ENCODE peak calls at places on chromosome 6, in six cellular contexts. S, I, D, K, O and H are unnamed samples.
A peak's percentile ranks its signal among the peaks of the same experiment; 100 is the strongest.

GRCh38 chr6:52720301-52720700 is 43.0 kb downstream of the GSTA2 start:
- DNase-seq in S (no peak), I (no peak), D (no peak), K (no peak), O (no peak), H (no peak)

GRCh38 chr6:46491201-46491788 is at the start of gene RCAN2:
- DNase-seq in S (peak; percentile 91), I (peak; percentile 80), D (no peak), K (peak; percentile 40), O (peak; percentile 17), H (peak; percentile 25)

GRCh38 chr6:166595061-166595780 is 8.7 kb upstream of the RAMACL start:
- DNase-seq in S (no peak), I (no peak), D (peak; percentile 80), K (peak; percentile 95), O (no peak), H (no peak)

GRCh38 chr6:16180696-16181428 is 52.0 kb downstream of the MYLIP start:
- DNase-seq in S (no peak), I (no peak), D (no peak), K (no peak), O (no peak), H (no peak)

GRCh38 chr6:75188221-75188620 is 17.6 kb downstream of the COL12A1 start:
- DNase-seq in S (no peak), I (no peak), D (no peak), K (no peak), O (no peak), H (no peak)

GRCh38 chr6:99611148-99611547 is 4.5 kb downstream of the PRDM13 start:
- DNase-seq in S (peak; percentile 13), I (no peak), D (no peak), K (no peak), O (no peak), H (no peak)

GRCh38 chr6:52361347-52361944 is 505 bp upstream of the PAQR8 start:
- DNase-seq in S (no peak), I (peak; percentile 14), D (no peak), K (peak; percentile 42), O (no peak), H (peak; percentile 32)

GRCh38 chr6:25250878-25251277 is 28.3 kb upstream of the CARMIL1 start:
- DNase-seq in S (no peak), I (no peak), D (no peak), K (peak; percentile 58), O (peak; percentile 3), H (no peak)

GRCh38 chr6:36364669-36365479 is 22.6 kb downstream of the ETV7 start:
- DNase-seq in S (no peak), I (no peak), D (no peak), K (no peak), O (peak; percentile 19), H (peak; percentile 71)

GRCh38 chr6:136963259-136963658 is 41.2 kb downstream of the SLC35D3 start:
- DNase-seq in S (no peak), I (no peak), D (no peak), K (no peak), O (no peak), H (no peak)

GRCh38 chr6:13761361-13762036 is 49.9 kb upstream of the RANBP9 start:
- DNase-seq in S (no peak), I (no peak), D (no peak), K (peak; percentile 92), O (no peak), H (no peak)

DNA sequence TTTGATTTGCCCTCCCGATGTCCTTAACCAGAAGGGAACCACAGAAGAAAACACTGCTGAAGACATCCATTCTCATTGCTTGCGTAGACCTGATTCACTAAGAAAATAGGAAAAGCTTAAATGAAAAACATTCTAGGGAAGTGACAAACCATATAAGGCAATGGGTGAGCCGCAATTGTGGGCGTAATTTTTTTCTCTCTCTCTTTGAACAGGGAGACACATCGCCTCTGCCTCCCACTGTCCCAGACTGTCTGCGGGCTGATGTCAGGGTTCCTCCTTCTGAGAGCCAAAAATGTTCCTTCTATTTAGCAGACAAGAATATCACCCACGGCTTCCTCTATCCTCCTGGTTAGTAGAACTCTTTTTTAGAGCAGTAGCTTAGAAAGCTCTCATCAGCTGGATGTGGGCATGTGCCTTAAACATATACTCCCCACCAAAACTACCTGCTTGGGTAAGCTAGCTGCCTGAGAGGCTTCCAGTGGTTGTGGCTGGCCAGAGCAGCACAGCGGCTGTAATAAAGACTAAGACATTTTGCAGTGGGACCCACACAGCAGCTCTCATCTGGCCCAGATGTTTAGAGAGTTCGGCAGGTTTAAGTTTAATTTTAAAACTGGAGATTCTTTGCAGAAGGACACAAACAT is 22.7 kb upstream of the CTAGE9 start:
- DNase-seq in S (no peak), I (no peak), D (peak; percentile 62), K (peak; percentile 77), O (no peak), H (no peak)
- H3K4me3 ChIP-seq in S (no peak overlapping the region), I (no peak overlapping the region), D (no peak overlapping the region), K (peak overlapping the region; percentile 20), O (no peak overlapping the region), H (no peak overlapping the region)

GRCh38 chr6:111015656-111016190 is 33.9 kb downstream of the RPF2 start:
- DNase-seq in S (no peak), I (no peak), D (no peak), K (no peak), O (no peak), H (no peak)

GRCh38 chr6:111012143-111012452 is 30.3 kb downstream of the RPF2 start:
- DNase-seq in S (no peak), I (no peak), D (no peak), K (no peak), O (no peak), H (no peak)

GRCh38 chr6:111013144-111013905 is 31.5 kb downstream of the RPF2 start:
- DNase-seq in S (no peak), I (no peak), D (peak; percentile 13), K (peak; percentile 32), O (no peak), H (no peak)

GRCh38 chr6:111011360-111012142 is 29.7 kb downstream of the RPF2 start:
- DNase-seq in S (peak; percentile 48), I (no peak), D (peak; percentile 28), K (peak; percentile 45), O (peak; percentile 30), H (peak; percentile 29)
- TF ChIP-seq CTCF in S (peak; percentile 82), I (peak; percentile 58), D (peak; percentile 59), K (peak; percentile 73), O (peak; percentile 66), H (peak; percentile 64)

GRCh38 chr6:128519132-128519930 is 1.1 kb downstream of the PTPRK start:
- DNase-seq in S (peak; percentile 78), I (peak; percentile 32), D (no peak), K (peak; percentile 50), O (peak; percentile 54), H (peak; percentile 18)

GRCh38 chr6:128516514-128516898 is 3.9 kb downstream of the PTPRK start:
- DNase-seq in S (peak; percentile 39), I (no peak), D (no peak), K (peak; percentile 36), O (peak; percentile 52), H (no peak)

GRCh38 chr6:128515550-128516513 is 4.6 kb downstream of the PTPRK start:
- DNase-seq in S (no peak), I (no peak), D (no peak), K (peak; percentile 44), O (no peak), H (no peak)

GRCh38 chr6:128518531-128519131 is 1.8 kb downstream of the PTPRK start:
- DNase-seq in S (no peak), I (no peak), D (no peak), K (peak; percentile 33), O (no peak), H (no peak)

GRCh38 chr6:128517124-128517523 is 3.3 kb downstream of the PTPRK start:
- DNase-seq in S (no peak), I (no peak), D (no peak), K (no peak), O (no peak), H (no peak)
- H3K4me3 ChIP-seq in S (no peak overlapping the region), I (no peak overlapping the region), D (no peak overlapping the region), K (no peak overlapping the region), O (no peak overlapping the region), H (no peak overlapping the region)

GRCh38 chr6:127515794-127516675 is 3.1 kb downstream of the MTCL3 start:
- DNase-seq in S (peak; percentile 87), I (peak; percentile 47), D (peak; percentile 8), K (peak; percentile 59), O (peak; percentile 7), H (peak; percentile 79)

GRCh38 chr6:127515234-127515793 is 3.8 kb downstream of the MTCL3 start:
- DNase-seq in S (peak; percentile 73), I (no peak), D (no peak), K (no peak), O (no peak), H (no peak)

GRCh38 chr6:127518212-127518709 is 874 bp downstream of the MTCL3 start:
- DNase-seq in S (peak; percentile 57), I (no peak), D (no peak), K (no peak), O (peak; percentile 40), H (no peak)

GRCh38 chr6:127517698-127518097 is 1.4 kb downstream of the MTCL3 start:
- DNase-seq in S (no peak), I (no peak), D (no peak), K (no peak), O (no peak), H (no peak)

DNA sequence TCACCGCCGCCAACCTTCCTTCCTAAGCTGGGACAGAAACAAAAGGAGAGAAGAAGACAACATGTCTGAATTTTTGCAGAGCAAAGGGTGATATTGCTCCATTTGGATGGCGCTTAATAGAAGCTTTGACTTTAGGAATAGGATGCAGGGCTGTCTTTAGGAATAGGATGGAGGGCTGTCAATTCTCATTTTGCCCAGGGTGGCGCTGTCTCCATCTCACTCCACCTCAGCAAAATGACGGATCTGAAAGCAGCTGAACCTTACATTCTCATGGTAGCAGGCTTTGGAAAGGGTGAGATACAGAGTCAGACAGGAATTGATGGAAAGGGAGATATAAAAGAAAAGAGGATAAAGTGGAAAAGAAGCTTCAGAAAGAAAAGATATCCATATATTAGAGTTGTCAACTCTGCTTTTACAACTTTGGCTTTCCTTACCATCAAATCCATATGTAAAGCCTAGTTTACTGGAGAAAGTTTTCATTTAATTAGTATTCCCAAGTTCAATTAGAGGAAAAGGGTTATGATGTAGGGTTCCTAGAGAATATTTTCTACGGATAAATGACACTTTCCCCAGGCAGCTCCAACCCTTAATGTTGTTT is 2.4 kb downstream of the MTCL3 start:
- DNase-seq in S (peak; percentile 76), I (peak; percentile 20), D (peak; percentile 24), K (no peak), O (peak; percentile 55), H (peak; percentile 8)
- TF ChIP-seq CTCF in S (peak; percentile 80), I (peak; percentile 35), D (peak; percentile 89), K (peak; percentile 76), O (peak; percentile 63), H (peak; percentile 82)

GRCh38 chr6:105993341-105993740 is 92.8 kb upstream of the PRDM1 start:
- DNase-seq in S (peak; percentile 53), I (no peak), D (no peak), K (peak; percentile 31), O (no peak), H (no peak)
- H3K4me3 ChIP-seq in S (peak overlapping the region; percentile 50), I (peak overlapping the region; percentile 60), D (no peak overlapping the region), K (peak overlapping the region; percentile 82), O (no peak overlapping the region), H (no peak overlapping the region)

GRCh38 chr6:102670756-102671155 is 1277.2 kb downstream of the GRIK2 start:
- DNase-seq in S (no peak), I (no peak), D (no peak), K (no peak), O (no peak), H (no peak)
- TF ChIP-seq CTCF in S (no peak), I (no peak), D (no peak), K (no peak), O (no peak), H (no peak)